ENCODE peak calls at places on chromosomes 16 and 17, in five cellular contexts. One of them, this sample, is unnamed.

GRCh38 chr17:17362531-17362930 is 59.4 kb downstream of the NT5M start:
- DNase-seq in mammary epithelial cell: no peak
- DNase-seq in psoas muscle: no peak
- DNase-seq in NCI-H460: no peak
- DNase-seq in stimulated activated CD8-positive, alpha-beta memory T cell treated with anti-CD3 and anti-CD28 coated beads, Interleukin-4, amount 100 ng/mL, for 1 hour: no peak
- DNase-seq in this sample: no peak

GRCh38 chr17:17523001-17523713 is 27.0 kb upstream of the RASD1 start:
- DNase-seq in mammary epithelial cell: no peak
- DNase-seq in psoas muscle: peak; percentile 4
- DNase-seq in NCI-H460: no peak
- DNase-seq in stimulated activated CD8-positive, alpha-beta memory T cell treated with anti-CD3 and anti-CD28 coated beads, Interleukin-4, amount 100 ng/mL, for 1 hour: no peak
- DNase-seq in this sample: no peak

GRCh38 chr17:17792551-17793377 is 44.0 kb downstream of the SREBF1 start:
- DNase-seq in mammary epithelial cell: no peak
- DNase-seq in psoas muscle: peak; percentile 37
- DNase-seq in NCI-H460: no peak
- DNase-seq in stimulated activated CD8-positive, alpha-beta memory T cell treated with anti-CD3 and anti-CD28 coated beads, Interleukin-4, amount 100 ng/mL, for 1 hour: peak; percentile 27
- DNase-seq in this sample: no peak

GRCh38 chr16:23499801-23500200 is 10.5 kb downstream of the GGA2 start:
- DNase-seq in mammary epithelial cell: no peak
- DNase-seq in psoas muscle: no peak
- DNase-seq in NCI-H460: no peak
- DNase-seq in stimulated activated CD8-positive, alpha-beta memory T cell treated with anti-CD3 and anti-CD28 coated beads, Interleukin-4, amount 100 ng/mL, for 1 hour: no peak
- DNase-seq in this sample: no peak

GRCh38 chr17:47714773-47715396 is 18.2 kb upstream of the TBX21 start:
- DNase-seq in mammary epithelial cell: no peak
- DNase-seq in psoas muscle: no peak
- DNase-seq in NCI-H460: no peak
- DNase-seq in stimulated activated CD8-positive, alpha-beta memory T cell treated with anti-CD3 and anti-CD28 coated beads, Interleukin-4, amount 100 ng/mL, for 1 hour: no peak
- DNase-seq in this sample: no peak

GRCh38 chr17:8122923-8123694 is 797 bp downstream of the HES7 start:
- DNase-seq in mammary epithelial cell: peak; percentile 42
- DNase-seq in psoas muscle: no peak
- DNase-seq in NCI-H460: no peak
- DNase-seq in stimulated activated CD8-positive, alpha-beta memory T cell treated with anti-CD3 and anti-CD28 coated beads, Interleukin-4, amount 100 ng/mL, for 1 hour: no peak
- DNase-seq in this sample: no peak

GRCh38 chr17:28849281-28849680 is 5.5 kb upstream of the ERAL1 start:
- DNase-seq in mammary epithelial cell: no peak
- DNase-seq in psoas muscle: no peak
- DNase-seq in NCI-H460: no peak
- DNase-seq in stimulated activated CD8-positive, alpha-beta memory T cell treated with anti-CD3 and anti-CD28 coated beads, Interleukin-4, amount 100 ng/mL, for 1 hour: no peak
- DNase-seq in this sample: no peak

GRCh38 chr17:77995146-77995852 is 36.8 kb downstream of the TNRC6C start:
- DNase-seq in mammary epithelial cell: no peak
- DNase-seq in psoas muscle: peak; percentile 47
- DNase-seq in NCI-H460: no peak
- DNase-seq in stimulated activated CD8-positive, alpha-beta memory T cell treated with anti-CD3 and anti-CD28 coated beads, Interleukin-4, amount 100 ng/mL, for 1 hour: no peak
- DNase-seq in this sample: no peak

GRCh38 chr16:84932691-84933090 is 78.6 kb downstream of the ZDHHC7 start:
- DNase-seq in mammary epithelial cell: no peak
- DNase-seq in psoas muscle: no peak
- DNase-seq in NCI-H460: no peak
- DNase-seq in stimulated activated CD8-positive, alpha-beta memory T cell treated with anti-CD3 and anti-CD28 coated beads, Interleukin-4, amount 100 ng/mL, for 1 hour: no peak
- DNase-seq in this sample: no peak

GRCh38 chr17:81491761-81492160 is 20.8 kb downstream of the ACTG1 start:
- DNase-seq in mammary epithelial cell: no peak
- DNase-seq in psoas muscle: no peak
- DNase-seq in NCI-H460: no peak
- DNase-seq in stimulated activated CD8-positive, alpha-beta memory T cell treated with anti-CD3 and anti-CD28 coated beads, Interleukin-4, amount 100 ng/mL, for 1 hour: no peak
- DNase-seq in this sample: no peak

GRCh38 chr17:80859004-80859941 is 132.4 kb upstream of the CHMP6 start:
- DNase-seq in mammary epithelial cell: peak; percentile 85
- DNase-seq in psoas muscle: peak; percentile 80
- DNase-seq in NCI-H460: no peak
- DNase-seq in stimulated activated CD8-positive, alpha-beta memory T cell treated with anti-CD3 and anti-CD28 coated beads, Interleukin-4, amount 100 ng/mL, for 1 hour: no peak
- DNase-seq in this sample: no peak

GRCh38 chr17:15651583-15652110 is 32.1 kb upstream of the FBXW10B start:
- DNase-seq in mammary epithelial cell: peak; percentile 99
- DNase-seq in psoas muscle: peak; percentile 97
- DNase-seq in NCI-H460: peak; percentile 99
- DNase-seq in stimulated activated CD8-positive, alpha-beta memory T cell treated with anti-CD3 and anti-CD28 coated beads, Interleukin-4, amount 100 ng/mL, for 1 hour: no peak
- DNase-seq in this sample: peak; percentile 74

GRCh38 chr17:81471804-81472456 is 40.7 kb downstream of the ACTG1 start:
- DNase-seq in mammary epithelial cell: peak; percentile 55
- DNase-seq in psoas muscle: peak; percentile 60
- DNase-seq in NCI-H460: no peak
- DNase-seq in stimulated activated CD8-positive, alpha-beta memory T cell treated with anti-CD3 and anti-CD28 coated beads, Interleukin-4, amount 100 ng/mL, for 1 hour: no peak
- DNase-seq in this sample: no peak

GRCh38 chr16:73268311-73268997 is 220.5 kb upstream of the ZFHX3 start:
- DNase-seq in mammary epithelial cell: no peak
- DNase-seq in psoas muscle: no peak
- DNase-seq in NCI-H460: no peak
- DNase-seq in stimulated activated CD8-positive, alpha-beta memory T cell treated with anti-CD3 and anti-CD28 coated beads, Interleukin-4, amount 100 ng/mL, for 1 hour: no peak
- DNase-seq in this sample: no peak

GRCh38 chr16:77452243-77452642 is 17.4 kb upstream of the ADAMTS18 start:
- DNase-seq in mammary epithelial cell: no peak
- DNase-seq in psoas muscle: no peak
- DNase-seq in NCI-H460: no peak
- DNase-seq in stimulated activated CD8-positive, alpha-beta memory T cell treated with anti-CD3 and anti-CD28 coated beads, Interleukin-4, amount 100 ng/mL, for 1 hour: no peak
- DNase-seq in this sample: no peak

GRCh38 chr16:23282508-23282907 is 19.6 kb upstream of the SCNN1B start:
- DNase-seq in mammary epithelial cell: peak; percentile 49
- DNase-seq in psoas muscle: no peak
- DNase-seq in NCI-H460: no peak
- DNase-seq in stimulated activated CD8-positive, alpha-beta memory T cell treated with anti-CD3 and anti-CD28 coated beads, Interleukin-4, amount 100 ng/mL, for 1 hour: no peak
- DNase-seq in this sample: no peak

GRCh38 chr16:86809458-86809955 is 231.2 kb downstream of the FOXL1 start:
- DNase-seq in mammary epithelial cell: peak; percentile 92
- DNase-seq in psoas muscle: no peak
- DNase-seq in NCI-H460: no peak
- DNase-seq in stimulated activated CD8-positive, alpha-beta memory T cell treated with anti-CD3 and anti-CD28 coated beads, Interleukin-4, amount 100 ng/mL, for 1 hour: no peak
- DNase-seq in this sample: no peak

GRCh38 chr17:5485270-5486205 is at the start of gene DERL2:
- DNase-seq in mammary epithelial cell: peak; percentile 3
- DNase-seq in psoas muscle: no peak
- DNase-seq in NCI-H460: no peak
- DNase-seq in stimulated activated CD8-positive, alpha-beta memory T cell treated with anti-CD3 and anti-CD28 coated beads, Interleukin-4, amount 100 ng/mL, for 1 hour: no peak
- DNase-seq in this sample: no peak

GRCh38 chr16:1772362-1772907 is at the start of gene EME2:
- DNase-seq in mammary epithelial cell: peak; percentile 55
- DNase-seq in psoas muscle: no peak
- DNase-seq in NCI-H460: no peak
- DNase-seq in stimulated activated CD8-positive, alpha-beta memory T cell treated with anti-CD3 and anti-CD28 coated beads, Interleukin-4, amount 100 ng/mL, for 1 hour: no peak
- DNase-seq in this sample: no peak

GRCh38 chr16:28473714-28474265 is 1.7 kb upstream of the NPIPB7 start:
- DNase-seq in mammary epithelial cell: no peak
- DNase-seq in psoas muscle: no peak
- DNase-seq in NCI-H460: no peak
- DNase-seq in stimulated activated CD8-positive, alpha-beta memory T cell treated with anti-CD3 and anti-CD28 coated beads, Interleukin-4, amount 100 ng/mL, for 1 hour: no peak
- DNase-seq in this sample: no peak

GRCh38 chr17:65564793-65565192 is 3.3 kb upstream of the AXIN2 start:
- DNase-seq in mammary epithelial cell: no peak
- DNase-seq in psoas muscle: no peak
- DNase-seq in NCI-H460: no peak
- DNase-seq in stimulated activated CD8-positive, alpha-beta memory T cell treated with anti-CD3 and anti-CD28 coated beads, Interleukin-4, amount 100 ng/mL, for 1 hour: no peak
- DNase-seq in this sample: no peak

GRCh38 chr16:31508706-31509523 is 724 bp upstream of the RUSF1 start:
- DNase-seq in mammary epithelial cell: peak; percentile 16
- DNase-seq in psoas muscle: no peak
- DNase-seq in NCI-H460: peak; percentile 9
- DNase-seq in stimulated activated CD8-positive, alpha-beta memory T cell treated with anti-CD3 and anti-CD28 coated beads, Interleukin-4, amount 100 ng/mL, for 1 hour: no peak
- DNase-seq in this sample: no peak

GRCh38 chr17:45982791-45983613 is 16.0 kb upstream of the STH start:
- DNase-seq in mammary epithelial cell: no peak
- DNase-seq in psoas muscle: no peak
- DNase-seq in NCI-H460: no peak
- DNase-seq in stimulated activated CD8-positive, alpha-beta memory T cell treated with anti-CD3 and anti-CD28 coated beads, Interleukin-4, amount 100 ng/mL, for 1 hour: no peak
- DNase-seq in this sample: no peak

GRCh38 chr17:38897176-38897575 is 27.3 kb downstream of the LASP1 start:
- DNase-seq in mammary epithelial cell: no peak
- DNase-seq in psoas muscle: peak; percentile 84
- DNase-seq in NCI-H460: no peak
- DNase-seq in stimulated activated CD8-positive, alpha-beta memory T cell treated with anti-CD3 and anti-CD28 coated beads, Interleukin-4, amount 100 ng/mL, for 1 hour: no peak
- DNase-seq in this sample: no peak

GRCh38 chr16:28623172-28623711 is 13.4 kb upstream of the SULT1A1 start:
- DNase-seq in mammary epithelial cell: peak; percentile 39
- DNase-seq in psoas muscle: peak; percentile 45
- DNase-seq in NCI-H460: no peak
- DNase-seq in stimulated activated CD8-positive, alpha-beta memory T cell treated with anti-CD3 and anti-CD28 coated beads, Interleukin-4, amount 100 ng/mL, for 1 hour: peak; percentile 25
- DNase-seq in this sample: no peak

GRCh38 chr17:1958134-1958881 is 66.8 kb downstream of the RTN4RL1 start:
- DNase-seq in mammary epithelial cell: no peak
- DNase-seq in psoas muscle: no peak
- DNase-seq in NCI-H460: no peak
- DNase-seq in stimulated activated CD8-positive, alpha-beta memory T cell treated with anti-CD3 and anti-CD28 coated beads, Interleukin-4, amount 100 ng/mL, for 1 hour: no peak
- DNase-seq in this sample: no peak

GRCh38 chr16:1771072-1771863 is at the start of gene NME3:
- DNase-seq in mammary epithelial cell: peak; percentile 38
- DNase-seq in psoas muscle: peak; percentile 81
- DNase-seq in NCI-H460: peak; percentile 49
- DNase-seq in stimulated activated CD8-positive, alpha-beta memory T cell treated with anti-CD3 and anti-CD28 coated beads, Interleukin-4, amount 100 ng/mL, for 1 hour: peak; percentile 52
- DNase-seq in this sample: no peak